ENCODE peak calls at places on chromosome 22, in eight cellular contexts. F is stimulated activated CD8-positive, alpha-beta memory T cell treated with anti-CD3 and anti-CD28 coated beads, Interleukin-15, amount 100 ng/mL, for 4 hours; Q is psoas muscle; Z is A549; I is lower lobe of right lung; H is WTC11; X is cardiac septum; P is T-helper 9 cell. U is an unnamed sample.

GRCh38 chr22:23088199-23088604 is 17.9 kb downstream of the GNAZ start:
- DNase-seq in F (no peak), Q (no peak), Z (no peak), I (no peak), H (peak), X (no peak), P (no peak), U (no peak)

GRCh38 chr22:24407278-24407665 is 20.1 kb upstream of the ADORA2A start:
- DNase-seq in F (no peak), Q (no peak), Z (no peak), I (no peak), H (no peak), X (no peak), P (no peak), U (no peak)

GRCh38 chr22:41201146-41201545 is 4.0 kb upstream of the L3MBTL2 start:
- DNase-seq in F (no peak), Q (no peak), Z (no peak), I (no peak), H (no peak), X (no peak), P (no peak), U (no peak)

GRCh38 chr22:17119481-17120202 is 1.5 kb downstream of the TMEM121B start:
- DNase-seq in F (no peak), Q (no peak), Z (peak), I (no peak), H (peak), X (no peak), P (no peak), U (no peak)

GRCh38 chr22:44225812-44226211 is 45.1 kb downstream of the PARVG start:
- DNase-seq in F (no peak), Q (no peak), Z (no peak), I (no peak), H (no peak), X (no peak), P (no peak), U (no peak)

GRCh38 chr22:41511521-41511968 is 32.7 kb downstream of the POLR3H start:
- DNase-seq in F (no peak), Q (no peak), Z (no peak), I (no peak), H (no peak), X (no peak), P (no peak), U (no peak)

GRCh38 chr22:22226448-22227187 is 18.0 kb upstream of the VPREB1 start:
- DNase-seq in F (no peak), Q (no peak), Z (no peak), I (no peak), H (no peak), X (no peak), P (no peak), U (no peak)

GRCh38 chr22:21926728-21927127 is 25.9 kb downstream of the PPM1F start:
- DNase-seq in F (no peak), Q (no peak), Z (no peak), I (no peak), H (no peak), X (no peak), P (no peak), U (no peak)

GRCh38 chr22:20015971-20016733 is 471 bp downstream of the ARVCF start:
- DNase-seq in F (no peak), Q (no peak), Z (peak), I (peak), H (peak), X (no peak), P (peak), U (peak)

GRCh38 chr22:36770946-36771340 is 5.0 kb downstream of the IFT27 start:
- DNase-seq in F (no peak), Q (no peak), Z (no peak), I (no peak), H (no peak), X (peak), P (no peak), U (no peak)

GRCh38 chr22:30357650-30358215 is 926 bp downstream of the CCDC157 start:
- DNase-seq in F (no peak), Q (no peak), Z (no peak), I (no peak), H (no peak), X (no peak), P (no peak), U (no peak)

GRCh38 chr22:42202048-42202447 is 68.4 kb downstream of the TCF20 start:
- DNase-seq in F (no peak), Q (no peak), Z (no peak), I (no peak), H (no peak), X (no peak), P (peak), U (no peak)

GRCh38 chr22:46373166-46373565 is 37.7 kb downstream of the TRMU start:
- DNase-seq in F (no peak), Q (no peak), Z (no peak), I (no peak), H (no peak), X (no peak), P (no peak), U (no peak)

GRCh38 chr22:49616356-49617231 is 211.1 kb downstream of the BRD1 start:
- DNase-seq in F (no peak), Q (no peak), Z (no peak), I (peak), H (peak), X (no peak), P (no peak), U (no peak)

GRCh38 chr22:40400173-40400572 is 29.8 kb downstream of the SGSM3 start:
- DNase-seq in F (no peak), Q (no peak), Z (no peak), I (peak), H (no peak), X (no peak), P (peak), U (no peak)

GRCh38 chr22:35467788-35468187 is 67.8 kb downstream of the MCM5 start:
- DNase-seq in F (no peak), Q (peak), Z (peak), I (peak), H (no peak), X (peak), P (no peak), U (no peak)

GRCh38 chr22:19955241-19956128 is 13.9 kb upstream of the TXNRD2 start:
- DNase-seq in F (no peak), Q (no peak), Z (no peak), I (peak), H (no peak), X (no peak), P (no peak), U (no peak)

GRCh38 chr22:42692239-42693054 is 28.2 kb downstream of the A4GALT start:
- DNase-seq in F (no peak), Q (no peak), Z (peak), I (no peak), H (no peak), X (peak), P (no peak), U (no peak)

GRCh38 chr22:24190159-24190540 is 8.9 kb downstream of the SUSD2 start:
- DNase-seq in F (no peak), Q (peak), Z (no peak), I (no peak), H (no peak), X (no peak), P (no peak), U (no peak)

GRCh38 chr22:29916007-29916544 is 33.1 kb downstream of the MTMR3 start:
- DNase-seq in F (no peak), Q (no peak), Z (no peak), I (no peak), H (no peak), X (no peak), P (no peak), U (no peak)

GRCh38 chr22:44890416-44891292 is 119.2 kb downstream of the PHF21B start:
- DNase-seq in F (no peak), Q (no peak), Z (no peak), I (no peak), H (no peak), X (peak), P (no peak), U (no peak)

GRCh38 chr22:20029550-20030225 is 8.8 kb downstream of the TANGO2 start:
- DNase-seq in F (no peak), Q (no peak), Z (no peak), I (no peak), H (no peak), X (no peak), P (no peak), U (no peak)

GRCh38 chr22:20011993-20012740 is 4.5 kb downstream of the ARVCF start:
- DNase-seq in F (no peak), Q (no peak), Z (no peak), I (no peak), H (no peak), X (no peak), P (no peak), U (no peak)

GRCh38 chr22:47294222-47294532 is 531.7 kb downstream of the TBC1D22A start:
- DNase-seq in F (no peak), Q (no peak), Z (peak), I (no peak), H (no peak), X (peak), P (no peak), U (peak)

GRCh38 chr22:48758905-48759875 is 1068.5 kb downstream of the BRD1 start:
- DNase-seq in F (no peak), Q (no peak), Z (no peak), I (peak), H (peak), X (peak), P (no peak), U (no peak)

GRCh38 chr22:31342389-31343125 is 3.6 kb downstream of the PATZ1 start:
- DNase-seq in F (no peak), Q (no peak), Z (no peak), I (no peak), H (peak), X (no peak), P (no peak), U (peak)

GRCh38 chr22:33006955-33007318 is 51.2 kb downstream of the SYN3 start:
- DNase-seq in F (no peak), Q (no peak), Z (no peak), I (no peak), H (no peak), X (no peak), P (no peak), U (no peak)

GRCh38 chr22:37242395-37242918 is 1.6 kb downstream of the RAC2 start:
- DNase-seq in F (peak), Q (peak), Z (no peak), I (peak), H (no peak), X (peak), P (peak), U (peak)

GRCh38 chr22:27348634-27349033 is 452.9 kb downstream of the MN1 start:
- DNase-seq in F (no peak), Q (no peak), Z (no peak), I (no peak), H (no peak), X (no peak), P (no peak), U (no peak)

GRCh38 chr22:39920134-39920743 is 19.4 kb downstream of the GRAP2 start:
- DNase-seq in F (peak), Q (no peak), Z (no peak), I (no peak), H (no peak), X (no peak), P (peak), U (no peak)

GRCh38 chr22:36816635-36817428 is at the start of gene PVALB:
- DNase-seq in F (no peak), Q (peak), Z (no peak), I (peak), H (peak), X (no peak), P (no peak), U (no peak)

GRCh38 chr22:30858976-30859713 is 109.4 kb downstream of the MORC2 start:
- DNase-seq in F (no peak), Q (no peak), Z (no peak), I (no peak), H (no peak), X (no peak), P (no peak), U (no peak)

GRCh38 chr22:48370508-48371325 is 1457.0 kb downstream of the BRD1 start:
- DNase-seq in F (no peak), Q (no peak), Z (peak), I (no peak), H (no peak), X (no peak), P (no peak), U (no peak)

GRCh38 chr22:47111626-47112373 is 349.4 kb downstream of the TBC1D22A start:
- DNase-seq in F (no peak), Q (no peak), Z (no peak), I (no peak), H (no peak), X (peak), P (no peak), U (no peak)